ENCODE peak calls at places on chromosomes 5 and 9, in six cellular contexts. P is right cardiac atrium, W is mesendoderm, A is cardiac muscle cell, R is lower lobe of right lung, G is psoas muscle. E is an unnamed sample. For H3K27me3, the result is how much of the 10 kb centered on the place peaks cover.

GRCh38 chr5:32932231-32932935 is 221.3 kb downstream of the NPR3 start:
- DNase-seq in G (no peak), R (no peak), W (no peak), A (no peak), P (no peak), E (no peak)

GRCh38 chr5:79971156-79971555 is 19.9 kb downstream of the MTX3 start:
- DNase-seq in A (no peak), W (no peak), P (no peak), R (no peak), G (no peak), E (no peak)

GRCh38 chr9:86126998-86127972 is 27.9 kb upstream of the GOLM1 start:
- DNase-seq in P (peak), A (peak), W (peak), R (peak), G (peak), E (peak)

GRCh38 chr5:107831612-107832395 is 161.1 kb upstream of the EFNA5 start:
- DNase-seq in W (no peak), G (no peak), P (no peak), R (no peak), A (no peak), E (no peak)

GRCh38 chr9:137674307-137675305 is 55.8 kb downstream of the EHMT1 start:
- DNase-seq in W (peak), R (no peak), A (peak), P (no peak), G (no peak), E (no peak)

GRCh38 chr9:137607141-137607857 is 1.8 kb downstream of the ARRDC1 start:
- DNase-seq in P (peak), A (peak), G (no peak), W (no peak), R (no peak), E (no peak)

GRCh38 chr9:15725953-15726352 is 173.1 kb downstream of the CCDC171 start:
- DNase-seq in W (no peak), G (no peak), P (no peak), A (no peak), R (no peak), E (no peak)

GRCh38 chr5:14587143-14587542 is 5.6 kb downstream of the OTULINL start:
- DNase-seq in A (no peak), R (peak), W (no peak), P (peak), G (peak), E (no peak)

GRCh38 chr9:96203867-96204412 is 98.0 kb downstream of the HSD17B3 start:
- DNase-seq in W (no peak), G (no peak), P (peak), A (no peak), R (no peak), E (no peak)

GRCh38 chr5:168603776-168604175 is 24.6 kb upstream of the PANK3 start:
- DNase-seq in P (no peak), W (no peak), G (no peak), A (no peak), R (no peak), E (peak)

GRCh38 chr5:1853531-1853930 is 29.2 kb downstream of the IRX4 start:
- DNase-seq in R (no peak), G (no peak), W (no peak), P (no peak), A (no peak), E (no peak)

GRCh38 chr9:128190013-128190412 is 1.4 kb downstream of the CIZ1 start:
- DNase-seq in G (no peak), W (peak), R (no peak), P (no peak), A (no peak), E (no peak)

GRCh38 chr5:66789434-66789833 is 193.2 kb downstream of the MAST4 start:
- DNase-seq in W (peak), G (no peak), P (no peak), A (no peak), R (no peak), E (no peak)

GRCh38 chr5:37814699-37815098 is 25.1 kb downstream of the GDNF start:
- DNase-seq in W (peak), R (no peak), A (no peak), G (no peak), P (no peak), E (peak)

GRCh38 chr5:143714629-143715028 is 97.3 kb upstream of the HMHB1 start:
- DNase-seq in R (peak), W (no peak), P (no peak), G (peak), A (no peak), E (peak)

GRCh38 chr5:15440434-15440833 is 59.5 kb upstream of the FBXL7 start:
- DNase-seq in A (no peak), P (no peak), R (no peak), G (no peak), W (peak), E (no peak)

GRCh38 chr9:98118640-98119601 is at the start of gene TRIM14:
- DNase-seq in R (peak), A (peak), P (peak), G (peak), W (peak), E (peak)

GRCh38 chr9:137077010-137077747 is at the start of gene UAP1L1:
- DNase-seq in A (peak), G (peak), R (peak), P (peak), W (no peak), E (no peak)

GRCh38 chr9:95360866-95361265 is 43.4 kb upstream of the FANCC start:
- DNase-seq in W (no peak), A (no peak), P (no peak), R (no peak), G (no peak), E (no peak)

GRCh38 chr5:125342938-125343401 is 596.5 kb upstream of the ZNF608 start:
- DNase-seq in P (no peak), R (no peak), G (no peak), W (no peak), A (no peak), E (no peak)

GRCh38 chr5:115072266-115073056 is 97.2 kb downstream of the TRIM36 start:
- DNase-seq in G (no peak), W (peak), A (no peak), P (no peak), R (no peak), E (no peak)

GRCh38 chr9:134959971-134960310 is 42.2 kb upstream of the FCN1 start:
- DNase-seq in W (no peak), A (no peak), R (no peak), G (no peak), P (no peak), E (no peak)

GRCh38 chr9:135971892-135972291 is 10.7 kb upstream of the UBAC1 start:
- DNase-seq in P (peak), R (peak), W (peak), G (no peak), A (peak), E (no peak)

GRCh38 chr9:995776-996175 is 19.3 kb downstream of the DMRT3 start:
- DNase-seq in G (no peak), A (no peak), W (no peak), P (no peak), R (no peak), E (no peak)

GRCh38 chr5:141848771-141849370 is 29.3 kb downstream of the PCDH1 start:
- DNase-seq in P (peak), A (no peak), W (peak), G (peak), R (peak), E (peak)

GRCh38 chr5:108983456-108984092 is 235.9 kb downstream of the FER start:
- DNase-seq in W (no peak), P (no peak), R (no peak), G (no peak), A (no peak), E (no peak)

GRCh38 chr9:88322906-88323566 is 65.2 kb upstream of the SPIN1 start:
- DNase-seq in G (no peak), P (no peak), A (no peak), R (no peak), W (no peak), E (no peak)

DNA sequence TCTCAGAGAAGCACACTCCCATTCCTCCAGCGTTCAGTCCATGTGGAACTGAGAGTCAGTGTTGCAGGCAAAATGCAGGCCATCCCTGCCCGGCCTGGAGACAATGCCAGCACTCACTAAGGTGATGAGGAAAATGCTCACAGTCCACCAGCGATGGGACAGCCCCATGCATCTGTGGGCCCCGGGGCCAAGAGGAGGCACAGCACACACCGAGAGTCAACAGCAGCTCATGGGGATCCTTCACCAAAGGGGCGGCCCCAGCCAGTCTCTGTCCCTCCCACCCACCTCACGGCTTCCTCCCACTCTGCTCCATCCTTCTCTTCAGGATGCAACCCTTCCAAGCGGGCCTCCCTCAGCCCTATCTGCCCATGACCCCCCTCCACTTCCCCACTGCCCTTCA is 6.2 kb downstream of the SEMA4D start:
- DNase-seq in P (no peak), R (no peak), G (no peak), A (no peak), W (no peak), E (no peak)
- H3K27ac ChIP-seq in P (no peak), R (no peak), G (peak), A (no peak), W (no peak), E (no peak)

GRCh38 chr5:83470920-83471404 is 582 bp upstream of the VCAN start:
- DNase-seq in W (peak), A (peak), G (no peak), R (no peak), P (no peak), E (no peak)
- H3K27me3 ChIP-seq in W (under half), A (under half), G (under half), R (under half), P (under half), E (under half)

GRCh38 chr9:129627556-129628492 is 1.9 kb downstream of the NTMT1 start:
- DNase-seq in R (no peak), W (no peak), A (no peak), P (no peak), G (no peak), E (no peak)

GRCh38 chr9:129626079-129626943 is at the start of gene NTMT1:
- DNase-seq in A (peak), P (peak), G (peak), W (peak), R (peak), E (peak)

GRCh38 chr9:129629251-129629650 is 3.3 kb downstream of the NTMT1 start:
- DNase-seq in R (no peak), W (no peak), A (no peak), P (no peak), G (no peak), E (no peak)

GRCh38 chr9:129626944-129627297 is 958 bp downstream of the NTMT1 start:
- DNase-seq in A (no peak), R (no peak), G (no peak), P (no peak), W (peak), E (peak)

DNA sequence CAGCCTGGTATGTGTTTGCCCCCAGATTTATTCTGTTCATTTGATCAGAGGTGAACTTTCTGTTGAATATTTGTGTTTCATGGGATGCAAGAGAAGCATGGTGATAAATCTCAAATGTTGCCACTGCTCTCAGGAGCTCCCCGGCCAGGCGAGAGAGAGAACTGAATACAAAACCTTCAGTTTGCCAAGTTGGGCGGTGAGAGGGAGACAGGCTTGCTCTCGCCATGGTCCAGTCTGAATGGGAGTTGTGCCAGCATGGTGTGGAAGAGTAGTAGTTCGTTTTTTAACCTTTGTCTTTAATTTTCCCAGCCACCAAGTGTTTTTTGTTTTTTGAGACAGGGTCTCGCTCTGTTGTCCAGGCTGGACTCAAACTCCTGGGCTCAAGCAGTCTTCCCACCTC is 2.7 kb downstream of the NTMT1 start:
- DNase-seq in P (no peak), W (no peak), A (no peak), G (no peak), R (no peak), E (no peak)
- H3K27ac ChIP-seq in P (no peak), W (no peak), A (no peak), G (no peak), R (no peak), E (no peak)

GRCh38 chr5:55533806-55534435 is 843 bp downstream of the PLPP1 start:
- DNase-seq in R (no peak), A (peak), G (no peak), W (peak), P (no peak), E (peak)

GRCh38 chr5:55538621-55539020 is 3.9 kb upstream of the PLPP1 start:
- DNase-seq in P (no peak), A (no peak), G (no peak), R (no peak), W (no peak), E (peak)

GRCh38 chr5:55534436-55535198 is at the start of gene PLPP1:
- DNase-seq in R (peak), A (peak), G (peak), P (peak), W (peak), E (peak)

GRCh38 chr5:55540024-55540423 is 5.3 kb upstream of the PLPP1 start:
- DNase-seq in A (no peak), G (no peak), P (no peak), W (no peak), R (no peak), E (no peak)

GRCh38 chr5:55535199-55535905 is 588 bp upstream of the PLPP1 start:
- DNase-seq in W (peak), G (no peak), A (no peak), R (no peak), P (no peak), E (no peak)
- H3K27me3 ChIP-seq in W (under half), G (under half), A (under half), R (under half), P (under half), E (under half)

DNA sequence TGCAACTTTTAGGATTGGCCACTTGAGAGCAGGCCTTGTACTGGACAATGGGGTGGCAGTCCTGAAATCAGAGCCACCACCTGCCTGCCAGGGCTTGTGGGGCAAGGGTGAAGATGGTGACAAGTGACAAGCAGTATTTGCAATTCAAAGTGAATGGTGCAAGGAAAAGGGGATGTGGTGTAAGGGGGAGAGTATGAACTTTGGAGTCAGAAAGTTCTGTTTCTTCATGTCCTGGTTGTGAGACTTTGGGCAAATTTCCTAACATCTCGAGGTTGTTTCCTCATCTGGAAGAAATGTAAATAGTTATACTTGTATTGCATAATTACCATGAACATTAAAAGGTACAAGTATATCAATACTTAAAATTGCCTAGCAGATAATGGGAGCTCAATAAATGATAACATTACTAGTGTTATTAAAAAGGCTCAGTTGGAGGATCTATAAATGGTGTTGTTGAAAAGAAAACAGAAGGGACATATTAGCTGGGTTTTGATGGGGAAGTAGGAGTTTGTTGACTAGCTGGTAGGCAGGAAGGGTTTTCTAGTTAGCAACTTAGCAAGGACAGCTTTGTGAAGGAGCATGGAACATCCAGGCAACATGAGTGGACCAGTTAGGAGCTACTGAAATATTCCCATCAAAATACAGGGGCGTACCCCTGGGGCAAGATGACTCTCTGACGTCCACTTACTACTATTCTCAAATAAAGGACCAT is 21.3 kb upstream of the MEGF9 start:
- DNase-seq in P (no peak), A (no peak), W (no peak), G (peak), R (peak), E (no peak)
- H3K27ac ChIP-seq in P (peak), A (no peak), W (no peak), G (no peak), R (peak), E (no peak)

DNA sequence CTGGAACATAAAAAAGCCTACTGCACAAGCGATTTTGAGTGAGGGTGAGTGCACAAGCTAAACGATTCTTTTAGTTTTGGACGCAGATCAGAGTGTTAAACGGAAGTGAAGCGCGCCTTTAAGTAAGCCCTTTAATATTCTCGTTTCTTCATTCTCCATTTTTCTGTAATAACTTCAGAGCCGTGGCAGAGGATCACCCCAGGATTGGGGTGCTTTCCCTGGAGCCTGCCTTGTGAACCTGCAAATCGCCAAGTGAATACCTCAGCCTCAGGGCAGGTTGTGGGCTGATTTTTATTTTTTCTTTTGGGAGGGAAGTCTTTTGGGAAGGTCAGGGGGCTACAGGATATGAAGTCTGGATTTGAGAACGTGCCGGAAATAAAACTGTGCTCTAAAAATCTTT is 5.0 kb upstream of the PAX5 start:
- DNase-seq in P (no peak), R (no peak), G (no peak), A (no peak), W (no peak), E (no peak)
- H3K27me3 ChIP-seq in P (under half), R (half or more), G (under half), A (half or more), W (under half), E (half or more)

E was measured in SJSA1.